ENCODE peak calls at places on chromosomes 1 and 21, in four cellular contexts. X is suprapubic skin, Z is lung, Y is heart right ventricle. W is an unnamed sample. For H3K36me3, the result is how much of the 10 kb centered on the place peaks cover.

GRCh38 chr21:46203203-46203600 is 18.9 kb upstream of the SPATC1L start:
- DNase-seq in Y (no peak), X (peak), Z (no peak), W (peak)

GRCh38 chr1:155873860-155874259 is 14.5 kb downstream of the SYT11 start:
- DNase-seq in Z (no peak), X (no peak), Y (no peak), W (no peak)

GRCh38 chr1:31798086-31798432 is 17.8 kb downstream of the SPOCD1 start:
- DNase-seq in X (no peak), Z (no peak), Y (no peak), W (no peak)

GRCh38 chr1:33342041-33342723 is 21.3 kb upstream of the A3GALT2 start:
- DNase-seq in Z (peak), X (peak), Y (peak), W (peak)

GRCh38 chr1:213019450-213019849 is 3.8 kb upstream of the ANGEL2 start:
- DNase-seq in X (no peak), Z (no peak), Y (no peak), W (no peak)

GRCh38 chr21:21968810-21969588 is 970.8 kb downstream of the NCAM2 start:
- DNase-seq in X (no peak), Y (no peak), Z (no peak), W (no peak)

GRCh38 chr1:64209221-64209620 is 5.8 kb downstream of the UBE2U start:
- DNase-seq in Z (no peak), Y (no peak), X (no peak), W (no peak)

GRCh38 chr1:46205141-46205540 is 2.0 kb downstream of the LURAP1 start:
- DNase-seq in X (no peak), Y (no peak), Z (no peak), W (no peak)

GRCh38 chr1:15280416-15280815 is 33.4 kb downstream of the FHAD1 start:
- DNase-seq in Y (no peak), Z (no peak), X (no peak), W (no peak)

GRCh38 chr1:248890549-248891498 is 15.2 kb upstream of the PGBD2 start:
- DNase-seq in Z (no peak), Y (no peak), X (no peak), W (no peak)

GRCh38 chr1:168465942-168466702 is 77.7 kb downstream of the XCL2 start:
- DNase-seq in X (no peak), Z (no peak), Y (no peak), W (no peak)

GRCh38 chr21:35281946-35282345 is 232.8 kb upstream of the RUNX1 start:
- DNase-seq in Y (no peak), Z (no peak), X (no peak), W (no peak)

GRCh38 chr1:2558030-2558400 is 1.8 kb downstream of the TNFRSF14 start:
- DNase-seq in Y (no peak), Z (no peak), X (no peak), W (no peak)

GRCh38 chr1:231460614-231461013 is 38.5 kb upstream of the EGLN1 start:
- DNase-seq in Y (no peak), X (no peak), Z (no peak), W (no peak)

GRCh38 chr1:23276531-23276930 is 59.2 kb upstream of the HTR1D start:
- DNase-seq in Y (no peak), Z (no peak), X (no peak), W (no peak)

GRCh38 chr1:32063261-32063681 is 9.5 kb upstream of the TMEM39B start:
- DNase-seq in X (no peak), Y (no peak), Z (no peak), W (no peak)

GRCh38 chr1:8423134-8423701 is 105.3 kb downstream of the SLC45A1 start:
- DNase-seq in Z (no peak), Y (peak), X (peak), W (peak)

GRCh38 chr1:32743380-32744062 is 41.0 kb upstream of the SYNC start:
- DNase-seq in Z (no peak), Y (no peak), X (no peak), W (no peak)

GRCh38 chr1:103435443-103435842 is 90.1 kb upstream of the RNPC3 start:
- DNase-seq in Z (no peak), Y (no peak), X (no peak), W (no peak)

GRCh38 chr1:96715482-96715881 is 6.1 kb upstream of the PTBP2 start:
- DNase-seq in X (no peak), Y (no peak), Z (no peak), W (no peak)

GRCh38 chr1:24910751-24911650 is 19.1 kb downstream of the RUNX3 start:
- DNase-seq in X (peak), Z (no peak), Y (no peak), W (peak)

GRCh38 chr1:166040635-166041034 is 126.2 kb downstream of the FAM78B start:
- DNase-seq in X (no peak), Y (no peak), Z (no peak), W (no peak)

GRCh38 chr1:240254778-240255291 is 163.2 kb downstream of the FMN2 start:
- DNase-seq in X (no peak), Y (peak), Z (no peak), W (no peak)
- TF ChIP-seq CTCF in X (no peak), Y (no peak), Z (no peak), W (no peak)

GRCh38 chr1:27550510-27551169 is 53.3 kb downstream of the AHDC1 start:
- DNase-seq in Y (no peak), Z (no peak), X (no peak), W (peak)

GRCh38 chr1:27548858-27549719 is 54.9 kb downstream of the AHDC1 start:
- DNase-seq in Z (no peak), Y (no peak), X (no peak), W (peak)

GRCh38 chr1:27547220-27548116 is 56.5 kb downstream of the AHDC1 start:
- DNase-seq in Z (no peak), Y (no peak), X (no peak), W (peak)

GRCh38 chr1:27549807-27550408 is 54.0 kb downstream of the AHDC1 start:
- DNase-seq in Y (no peak), X (no peak), Z (no peak), W (no peak)

GRCh38 chr1:27548136-27548853 is 55.6 kb downstream of the AHDC1 start:
- DNase-seq in X (no peak), Y (no peak), Z (no peak), W (no peak)
- H3K36me3 ChIP-seq in X (half or more), Y (half or more), Z (half or more), W (under half)

DNA sequence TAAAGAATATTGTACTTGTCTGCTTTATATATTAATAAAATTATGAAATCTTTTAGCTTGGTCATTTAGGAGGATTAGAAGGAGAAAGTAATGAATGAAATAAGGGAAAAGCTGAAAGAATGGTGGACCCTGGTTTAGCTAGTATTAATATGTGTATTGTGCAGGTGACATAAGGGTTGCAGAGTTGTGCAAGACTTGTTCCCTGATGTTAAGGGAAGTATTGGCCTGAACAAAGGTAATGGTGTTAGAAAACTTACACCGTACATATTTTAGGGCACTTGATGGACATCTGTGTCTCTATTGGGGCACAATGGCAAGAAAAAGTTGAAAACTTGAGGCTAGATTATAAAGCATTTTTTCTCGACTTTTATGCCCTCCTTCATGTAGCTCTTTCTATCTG is 32.2 kb downstream of the SOAT1 start:
- DNase-seq in X (no peak), Y (no peak), Z (no peak), W (no peak)
- TF ChIP-seq CTCF in X (no peak), Y (no peak), Z (no peak), W (no peak)

DNA sequence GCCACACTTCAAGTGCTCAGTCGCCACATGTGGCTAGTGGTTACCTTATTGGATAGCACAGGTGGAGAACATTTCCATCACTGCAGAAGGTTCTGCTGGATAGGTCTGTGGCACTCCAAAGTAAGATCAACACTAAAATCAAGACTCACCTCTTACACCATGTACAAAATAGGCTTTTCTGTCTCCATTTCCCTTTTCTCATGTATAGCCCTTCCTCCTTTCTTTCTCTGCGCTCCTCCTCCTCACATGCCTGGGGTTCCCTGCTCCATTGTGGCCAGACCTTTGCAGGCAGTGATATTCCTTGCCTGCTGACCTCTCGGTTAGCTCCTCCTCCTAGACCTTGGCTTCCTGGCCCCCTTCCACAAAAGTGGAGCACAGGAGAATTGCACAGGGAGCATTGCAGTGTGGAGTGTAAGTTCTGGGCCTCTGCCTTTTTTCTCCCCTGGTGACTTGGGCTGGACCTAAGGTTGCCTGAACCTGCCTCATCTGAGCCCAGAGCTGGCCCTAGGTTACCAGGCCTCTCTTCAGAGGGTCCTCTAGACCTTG is 33.2 kb upstream of the RBM15 start:
- DNase-seq in X (no peak), Y (no peak), Z (no peak), W (peak)
- H3K36me3 ChIP-seq in X (under half), Y (under half), Z (under half), W (under half)

W was measured in pancreas.